ENCODE peak calls at places on chromosomes 2 and 18, in eight cellular contexts. One of them, this sample, is unnamed. For H3K36me3, the result is how much of the 10 kb centered on the place peaks cover.

GRCh38 chr18:77165489-77166415 is 33.2 kb upstream of the MBP start:
- DNase-seq in psoas muscle: peak
- DNase-seq in sigmoid colon: peak
- DNase-seq in cardiac muscle cell: peak
- DNase-seq in thyroid gland: peak
- DNase-seq in H1: no peak
- DNase-seq in left ventricle myocardium inferior: peak
- DNase-seq in ascending aorta: no peak
- DNase-seq in this sample: no peak

GRCh38 chr2:240714747-240715725 is 23.4 kb downstream of the AQP12A start:
- DNase-seq in cardiac muscle cell: no peak
- DNase-seq in sigmoid colon: no peak
- DNase-seq in left ventricle myocardium inferior: no peak
- DNase-seq in thyroid gland: no peak
- DNase-seq in psoas muscle: peak
- DNase-seq in H1: no peak
- DNase-seq in ascending aorta: no peak
- DNase-seq in this sample: no peak

GRCh38 chr2:158745067-158745865 is 49.9 kb upstream of the DAPL1 start:
- DNase-seq in H1: peak
- DNase-seq in sigmoid colon: no peak
- DNase-seq in thyroid gland: peak
- DNase-seq in cardiac muscle cell: peak
- DNase-seq in psoas muscle: no peak
- DNase-seq in left ventricle myocardium inferior: peak
- DNase-seq in ascending aorta: no peak
- DNase-seq in this sample: peak

GRCh38 chr2:219709261-219709867 is 81.9 kb downstream of the SLC4A3 start:
- DNase-seq in psoas muscle: no peak
- DNase-seq in ascending aorta: no peak
- DNase-seq in cardiac muscle cell: no peak
- DNase-seq in left ventricle myocardium inferior: no peak
- DNase-seq in sigmoid colon: no peak
- DNase-seq in H1: no peak
- DNase-seq in thyroid gland: no peak
- DNase-seq in this sample: no peak

GRCh38 chr2:220959391-220959802 is 612.7 kb downstream of the EPHA4 start:
- DNase-seq in psoas muscle: no peak
- DNase-seq in H1: no peak
- DNase-seq in cardiac muscle cell: no peak
- DNase-seq in left ventricle myocardium inferior: peak
- DNase-seq in thyroid gland: peak
- DNase-seq in sigmoid colon: no peak
- DNase-seq in ascending aorta: no peak
- DNase-seq in this sample: no peak

GRCh38 chr2:227153766-227154486 is 10.1 kb downstream of the COL4A4 start:
- DNase-seq in H1: no peak
- DNase-seq in sigmoid colon: no peak
- DNase-seq in psoas muscle: no peak
- DNase-seq in left ventricle myocardium inferior: peak
- DNase-seq in ascending aorta: no peak
- DNase-seq in thyroid gland: no peak
- DNase-seq in cardiac muscle cell: no peak
- DNase-seq in this sample: peak

GRCh38 chr2:168678153-168678853 is 124.1 kb upstream of the NOSTRIN start:
- DNase-seq in sigmoid colon: no peak
- DNase-seq in psoas muscle: no peak
- DNase-seq in H1: no peak
- DNase-seq in left ventricle myocardium inferior: no peak
- DNase-seq in thyroid gland: no peak
- DNase-seq in ascending aorta: no peak
- DNase-seq in cardiac muscle cell: no peak
- DNase-seq in this sample: peak

GRCh38 chr2:70463581-70463980 is 90.0 kb downstream of the TGFA start:
- DNase-seq in cardiac muscle cell: no peak
- DNase-seq in thyroid gland: no peak
- DNase-seq in ascending aorta: no peak
- DNase-seq in H1: no peak
- DNase-seq in psoas muscle: no peak
- DNase-seq in sigmoid colon: no peak
- DNase-seq in left ventricle myocardium inferior: no peak
- DNase-seq in this sample: no peak

GRCh38 chr18:23964282-23965238 is 50.0 kb upstream of the TTC39C start:
- DNase-seq in sigmoid colon: no peak
- DNase-seq in H1: peak
- DNase-seq in thyroid gland: no peak
- DNase-seq in cardiac muscle cell: no peak
- DNase-seq in psoas muscle: no peak
- DNase-seq in left ventricle myocardium inferior: no peak
- DNase-seq in ascending aorta: no peak
- DNase-seq in this sample: peak

GRCh38 chr18:22552254-22552653 is 134.5 kb upstream of the CTAGE1 start:
- DNase-seq in ascending aorta: no peak
- DNase-seq in psoas muscle: no peak
- DNase-seq in sigmoid colon: no peak
- DNase-seq in left ventricle myocardium inferior: no peak
- DNase-seq in thyroid gland: no peak
- DNase-seq in cardiac muscle cell: no peak
- DNase-seq in H1: no peak
- DNase-seq in this sample: no peak

GRCh38 chr18:57125627-57126026 is 21.3 kb upstream of the BOD1L2 start:
- DNase-seq in left ventricle myocardium inferior: no peak
- DNase-seq in cardiac muscle cell: no peak
- DNase-seq in sigmoid colon: no peak
- DNase-seq in psoas muscle: no peak
- DNase-seq in ascending aorta: no peak
- DNase-seq in thyroid gland: no peak
- DNase-seq in H1: no peak
- DNase-seq in this sample: no peak

GRCh38 chr2:208228481-208228880 is 26.4 kb downstream of the IDH1 start:
- DNase-seq in H1: no peak
- DNase-seq in left ventricle myocardium inferior: no peak
- DNase-seq in ascending aorta: no peak
- DNase-seq in thyroid gland: no peak
- DNase-seq in sigmoid colon: no peak
- DNase-seq in psoas muscle: no peak
- DNase-seq in cardiac muscle cell: no peak
- DNase-seq in this sample: no peak

GRCh38 chr2:147588191-147588590 is 256.6 kb upstream of the ACVR2A start:
- DNase-seq in cardiac muscle cell: peak
- DNase-seq in ascending aorta: no peak
- DNase-seq in left ventricle myocardium inferior: no peak
- DNase-seq in sigmoid colon: no peak
- DNase-seq in thyroid gland: no peak
- DNase-seq in H1: no peak
- DNase-seq in psoas muscle: no peak
- DNase-seq in this sample: no peak

GRCh38 chr2:236545814-236546480 is 23.7 kb upstream of the ACKR3 start:
- DNase-seq in psoas muscle: no peak
- DNase-seq in H1: no peak
- DNase-seq in thyroid gland: no peak
- DNase-seq in ascending aorta: no peak
- DNase-seq in sigmoid colon: no peak
- DNase-seq in left ventricle myocardium inferior: no peak
- DNase-seq in cardiac muscle cell: peak
- DNase-seq in this sample: no peak

GRCh38 chr2:129623783-129624182 is 355.7 kb upstream of the RAB6C start:
- DNase-seq in sigmoid colon: no peak
- DNase-seq in ascending aorta: no peak
- DNase-seq in cardiac muscle cell: no peak
- DNase-seq in thyroid gland: no peak
- DNase-seq in psoas muscle: no peak
- DNase-seq in H1: no peak
- DNase-seq in left ventricle myocardium inferior: no peak
- DNase-seq in this sample: no peak

GRCh38 chr18:50203801-50204604 is 9.1 kb upstream of the MYO5B start:
- DNase-seq in H1: peak
- DNase-seq in thyroid gland: peak
- DNase-seq in ascending aorta: no peak
- DNase-seq in sigmoid colon: no peak
- DNase-seq in psoas muscle: no peak
- DNase-seq in left ventricle myocardium inferior: no peak
- DNase-seq in cardiac muscle cell: peak
- DNase-seq in this sample: no peak

GRCh38 chr2:26178746-26179436 is 6.0 kb downstream of the GAREM2 start:
- DNase-seq in ascending aorta: no peak
- DNase-seq in cardiac muscle cell: peak
- DNase-seq in psoas muscle: peak
- DNase-seq in left ventricle myocardium inferior: peak
- DNase-seq in sigmoid colon: no peak
- DNase-seq in thyroid gland: no peak
- DNase-seq in H1: peak
- DNase-seq in this sample: no peak
- H3K4me3 ChIP-seq in ascending aorta: peak
- H3K4me3 ChIP-seq in cardiac muscle cell: peak
- H3K4me3 ChIP-seq in psoas muscle: peak
- H3K4me3 ChIP-seq in left ventricle myocardium inferior: peak
- H3K4me3 ChIP-seq in sigmoid colon: peak
- H3K4me3 ChIP-seq in thyroid gland: no peak
- H3K4me3 ChIP-seq in H1: peak
- H3K4me3 ChIP-seq in this sample: no peak

DNA sequence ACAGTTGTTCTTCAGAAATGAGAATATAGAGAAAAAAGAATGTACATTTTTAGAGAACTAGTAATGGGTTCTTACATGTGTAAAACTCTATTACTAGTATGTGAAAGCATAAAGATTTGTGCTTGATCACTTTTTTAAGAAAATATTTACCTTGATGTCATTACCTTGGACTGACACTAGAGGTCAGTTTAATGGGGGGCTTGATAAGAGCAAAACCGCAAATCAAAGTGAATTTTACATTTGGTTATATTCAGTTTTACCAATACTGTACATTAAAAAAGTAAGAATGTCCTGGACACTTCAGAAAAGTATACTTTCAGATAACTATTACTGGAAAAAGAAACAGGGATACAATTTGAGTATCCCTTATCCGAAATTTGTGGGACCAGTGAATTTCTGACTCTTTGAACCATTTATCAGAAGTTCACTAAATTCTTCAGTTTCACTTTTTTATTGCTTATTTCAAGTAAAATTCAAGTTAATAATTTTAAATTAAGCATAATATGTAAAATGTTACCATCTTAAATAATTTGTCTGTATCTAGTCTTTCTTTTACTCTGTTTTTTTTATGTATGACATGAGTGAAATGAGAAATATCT is 1149.5 kb downstream of the DSC3 start:
- DNase-seq in sigmoid colon: no peak
- DNase-seq in thyroid gland: no peak
- DNase-seq in cardiac muscle cell: peak
- DNase-seq in ascending aorta: no peak
- DNase-seq in psoas muscle: no peak
- DNase-seq in H1: no peak
- DNase-seq in left ventricle myocardium inferior: no peak
- DNase-seq in this sample: no peak
- TF ChIP-seq CTCF in sigmoid colon: no peak
- TF ChIP-seq CTCF in thyroid gland: peak
- TF ChIP-seq CTCF in cardiac muscle cell: peak
- TF ChIP-seq CTCF in ascending aorta: no peak
- TF ChIP-seq CTCF in psoas muscle: no peak
- TF ChIP-seq CTCF in H1: peak
- TF ChIP-seq CTCF in left ventricle myocardium inferior: peak
- TF ChIP-seq CTCF in this sample: no peak

GRCh38 chr18:63346031-63346430 is 21.0 kb downstream of the KDSR start:
- DNase-seq in H1: no peak
- DNase-seq in left ventricle myocardium inferior: peak
- DNase-seq in sigmoid colon: peak
- DNase-seq in thyroid gland: no peak
- DNase-seq in ascending aorta: no peak
- DNase-seq in cardiac muscle cell: no peak
- DNase-seq in psoas muscle: peak
- DNase-seq in this sample: no peak

GRCh38 chr18:63342206-63342605 is 22.6 kb upstream of the BCL2 start:
- DNase-seq in cardiac muscle cell: peak
- DNase-seq in H1: peak
- DNase-seq in left ventricle myocardium inferior: no peak
- DNase-seq in thyroid gland: no peak
- DNase-seq in ascending aorta: no peak
- DNase-seq in psoas muscle: no peak
- DNase-seq in sigmoid colon: no peak
- DNase-seq in this sample: no peak

GRCh38 chr18:63346471-63347183 is 20.4 kb downstream of the KDSR start:
- DNase-seq in ascending aorta: no peak
- DNase-seq in left ventricle myocardium inferior: no peak
- DNase-seq in psoas muscle: no peak
- DNase-seq in H1: no peak
- DNase-seq in cardiac muscle cell: no peak
- DNase-seq in sigmoid colon: no peak
- DNase-seq in thyroid gland: no peak
- DNase-seq in this sample: no peak

GRCh38 chr18:63344263-63344662 is 22.7 kb downstream of the KDSR start:
- DNase-seq in thyroid gland: no peak
- DNase-seq in H1: no peak
- DNase-seq in ascending aorta: no peak
- DNase-seq in left ventricle myocardium inferior: no peak
- DNase-seq in cardiac muscle cell: no peak
- DNase-seq in sigmoid colon: no peak
- DNase-seq in psoas muscle: no peak
- DNase-seq in this sample: no peak

DNA sequence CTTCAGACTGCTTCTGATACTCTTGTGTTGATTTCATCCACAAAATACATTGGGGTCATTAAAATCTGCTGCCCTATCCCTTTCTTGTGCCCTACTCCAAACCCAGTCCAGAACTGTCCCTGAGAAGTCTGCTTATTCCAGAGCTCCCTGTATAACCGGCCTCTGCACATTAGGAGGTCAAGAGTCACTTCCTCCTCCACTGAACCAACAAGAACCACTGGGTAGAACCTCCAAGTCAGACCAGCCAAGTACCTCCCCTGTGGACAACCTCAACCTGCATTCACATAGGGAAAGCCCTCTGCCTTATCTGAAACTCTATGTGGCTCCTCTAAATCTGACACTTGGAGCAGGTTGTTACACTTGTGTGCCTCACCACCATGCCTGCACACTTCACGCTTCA is 22.1 kb downstream of the KDSR start:
- DNase-seq in sigmoid colon: no peak
- DNase-seq in cardiac muscle cell: no peak
- DNase-seq in psoas muscle: no peak
- DNase-seq in left ventricle myocardium inferior: no peak
- DNase-seq in thyroid gland: peak
- DNase-seq in H1: no peak
- DNase-seq in ascending aorta: no peak
- DNase-seq in this sample: no peak
- H3K36me3 ChIP-seq in sigmoid colon: half or more
- H3K36me3 ChIP-seq in cardiac muscle cell: under half
- H3K36me3 ChIP-seq in psoas muscle: under half
- H3K36me3 ChIP-seq in left ventricle myocardium inferior: half or more
- H3K36me3 ChIP-seq in thyroid gland: under half
- H3K36me3 ChIP-seq in H1: under half
- H3K36me3 ChIP-seq in ascending aorta: half or more
- H3K36me3 ChIP-seq in this sample: under half

DNA sequence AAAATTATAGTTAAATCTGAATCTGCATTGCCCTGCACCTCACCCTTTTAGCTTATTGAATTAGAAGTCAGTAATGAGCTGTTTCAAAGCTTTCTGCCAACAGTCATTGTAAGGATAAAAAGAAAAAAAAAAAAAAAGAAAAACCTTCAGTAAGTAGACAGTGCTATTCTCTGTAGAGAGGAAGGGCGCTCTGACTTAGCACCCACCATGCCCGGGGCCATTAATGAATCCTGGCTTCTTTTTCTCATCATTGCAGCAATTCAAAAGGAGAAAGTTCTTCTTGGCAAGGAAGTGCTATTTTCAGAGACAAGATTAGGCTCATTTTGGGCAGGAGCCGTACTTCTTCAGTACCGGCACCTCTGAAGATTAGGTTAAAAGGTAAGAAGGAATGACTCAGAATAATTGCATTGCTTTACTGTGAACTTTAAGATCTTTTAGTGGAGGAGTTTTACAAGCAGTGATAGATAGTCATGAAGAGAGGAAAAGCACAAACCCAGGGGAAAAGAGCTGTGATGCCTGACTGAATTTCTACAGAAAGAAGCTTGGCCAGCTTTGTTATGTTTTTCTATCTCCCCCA is 2041.2 kb upstream of the PIK3C3 start:
- DNase-seq in cardiac muscle cell: no peak
- DNase-seq in sigmoid colon: no peak
- DNase-seq in H1: no peak
- DNase-seq in psoas muscle: no peak
- DNase-seq in left ventricle myocardium inferior: no peak
- DNase-seq in thyroid gland: no peak
- DNase-seq in ascending aorta: no peak
- DNase-seq in this sample: no peak
- H3K4me3 ChIP-seq in cardiac muscle cell: no peak
- H3K4me3 ChIP-seq in sigmoid colon: no peak
- H3K4me3 ChIP-seq in H1: no peak
- H3K4me3 ChIP-seq in psoas muscle: no peak
- H3K4me3 ChIP-seq in left ventricle myocardium inferior: no peak
- H3K4me3 ChIP-seq in thyroid gland: no peak
- H3K4me3 ChIP-seq in ascending aorta: no peak
- H3K4me3 ChIP-seq in this sample: no peak